ENCODE peak calls at places on chromosomes 13 and 19, in four cellular contexts. N, L, R and X are unnamed samples. For H3K9me3, the result is how much of the 10 kb centered on the place peaks cover.

GRCh38 chr19:44542671-44543070 is 13.2 kb upstream of the CEACAM20 start:
- DNase-seq in R (no peak), N (no peak), L (no peak), X (no peak)

GRCh38 chr19:44164673-44165512 is at the start of gene ZNF226:
- DNase-seq in R (peak), N (peak), L (peak), X (peak)

GRCh38 chr13:45781553-45782326 is 69.8 kb downstream of the SIAH3 start:
- DNase-seq in L (no peak), R (peak), N (peak), X (no peak)

GRCh38 chr13:50244913-50245574 is 229.8 kb downstream of the KCNRG start:
- DNase-seq in N (peak), R (peak), L (no peak), X (no peak)

GRCh38 chr13:114099918-114100445 is 32.4 kb downstream of the RASA3 start:
- DNase-seq in N (peak), L (peak), R (no peak), X (no peak)

GRCh38 chr19:13208131-13208963 is 58.1 kb downstream of the IER2 start:
- DNase-seq in L (peak), N (peak), R (peak), X (no peak)

GRCh38 chr13:36352350-36352749 is 6.2 kb upstream of the SPART start:
- DNase-seq in R (no peak), L (no peak), N (peak), X (no peak)

GRCh38 chr19:31185261-31185660 is 164.0 kb downstream of the TSHZ3 start:
- DNase-seq in N (no peak), R (no peak), L (no peak), X (no peak)

GRCh38 chr19:51688665-51689571 is 4.2 kb upstream of the SPACA6 start:
- DNase-seq in L (no peak), N (peak), R (no peak), X (no peak)

GRCh38 chr13:93158565-93158964 is 68.0 kb upstream of the GPC6 start:
- DNase-seq in L (no peak), R (no peak), N (no peak), X (no peak)

GRCh38 chr13:111042661-111043226 is 72.4 kb upstream of the ARHGEF7 start:
- DNase-seq in N (no peak), R (no peak), L (no peak), X (no peak)

GRCh38 chr13:23433171-23434153 is at the start of gene SACS:
- DNase-seq in N (peak), L (no peak), R (no peak), X (no peak)

GRCh38 chr19:17686592-17687042 is 1.5 kb downstream of the UNC13A start:
- DNase-seq in N (peak), L (no peak), R (no peak), X (no peak)

GRCh38 chr13:80040219-80040976 is 300.5 kb downstream of the SPRY2 start:
- DNase-seq in L (no peak), N (peak), R (no peak), X (no peak)

GRCh38 chr19:18249834-18250233 is 23.6 kb upstream of the PDE4C start:
- DNase-seq in L (no peak), N (no peak), R (no peak), X (no peak)

GRCh38 chr19:16945364-16945714 is 56.5 kb downstream of the F2RL3 start:
- DNase-seq in L (no peak), R (no peak), N (no peak), X (no peak)

GRCh38 chr19:18128044-18128443 is 24.9 kb upstream of the PIK3R2 start:
- DNase-seq in L (no peak), N (peak), R (no peak), X (no peak)

GRCh38 chr19:5308471-5309437 is 31.9 kb downstream of the PTPRS start:
- DNase-seq in R (no peak), L (no peak), N (peak), X (no peak)

GRCh38 chr19:16470911-16471811 is 609 bp downstream of the EPS15L1 start:
- DNase-seq in R (peak), N (peak), L (peak), X (peak)

GRCh38 chr13:24134772-24135171 is 25.7 kb upstream of the SPATA13 start:
- DNase-seq in N (peak), L (no peak), R (no peak), X (no peak)

GRCh38 chr19:39423258-39424086 is 11.0 kb downstream of the PLEKHG2 start:
- DNase-seq in N (no peak), R (no peak), L (no peak), X (no peak)

GRCh38 chr19:49849433-49850220 is 1.3 kb upstream of the PTOV1 start:
- DNase-seq in R (no peak), L (no peak), N (no peak), X (no peak)

GRCh38 chr13:51803422-51804294 is at the start of gene DHRS12:
- DNase-seq in L (peak), R (peak), N (peak), X (peak)

GRCh38 chr13:46675016-46675415 is 121.9 kb downstream of the ESD start:
- DNase-seq in R (no peak), L (no peak), N (no peak), X (no peak)

GRCh38 chr13:45925151-45925550 is 73.6 kb upstream of the SIAH3 start:
- DNase-seq in L (no peak), N (peak), R (peak), X (no peak)

GRCh38 chr13:113489549-113490495 is 689 bp downstream of the DCUN1D2 start:
- DNase-seq in N (peak), L (peak), R (peak), X (peak)

GRCh38 chr13:27868639-27869435 is 51.0 kb upstream of the PDX1 start:
- DNase-seq in L (peak), R (peak), N (peak), X (no peak)

GRCh38 chr19:53007200-53008054 is 6.3 kb upstream of the ERVV-1 start:
- DNase-seq in L (no peak), R (peak), N (no peak), X (peak)

GRCh38 chr13:100022798-100023197 is 41.2 kb downstream of the ZIC2 start:
- DNase-seq in R (no peak), N (no peak), L (no peak), X (no peak)

GRCh38 chr13:28659611-28659970 is 661 bp downstream of the POMP start:
- DNase-seq in N (peak), R (no peak), L (peak), X (no peak)

GRCh38 chr19:33763661-33764343 is 32.9 kb upstream of the KCTD15 start:
- DNase-seq in L (no peak), R (no peak), N (no peak), X (no peak)

GRCh38 chr19:2255982-2256685 is at the start of gene JSRP1:
- DNase-seq in R (no peak), L (peak), N (no peak), X (no peak)

GRCh38 chr13:18944501-18945068 is 237.0 kb downstream of the TUBA3C start:
- DNase-seq in N (no peak), L (no peak), R (no peak), X (no peak)

GRCh38 chr13:18947376-18947977 is 234.1 kb downstream of the TUBA3C start:
- DNase-seq in R (no peak), L (no peak), N (no peak), X (no peak)

GRCh38 chr13:18946738-18947137 is 234.9 kb downstream of the TUBA3C start:
- DNase-seq in N (no peak), L (no peak), R (no peak), X (no peak)

GRCh38 chr13:18943721-18944391 is 237.8 kb downstream of the TUBA3C start:
- DNase-seq in R (no peak), L (no peak), N (no peak), X (no peak)

GRCh38 chr13:18943273-18943672 is 238.4 kb downstream of the TUBA3C start:
- DNase-seq in N (no peak), L (no peak), R (no peak), X (no peak)
- H3K9me3 ChIP-seq in N (under half), L (under half), R (under half), X (under half)

DNA sequence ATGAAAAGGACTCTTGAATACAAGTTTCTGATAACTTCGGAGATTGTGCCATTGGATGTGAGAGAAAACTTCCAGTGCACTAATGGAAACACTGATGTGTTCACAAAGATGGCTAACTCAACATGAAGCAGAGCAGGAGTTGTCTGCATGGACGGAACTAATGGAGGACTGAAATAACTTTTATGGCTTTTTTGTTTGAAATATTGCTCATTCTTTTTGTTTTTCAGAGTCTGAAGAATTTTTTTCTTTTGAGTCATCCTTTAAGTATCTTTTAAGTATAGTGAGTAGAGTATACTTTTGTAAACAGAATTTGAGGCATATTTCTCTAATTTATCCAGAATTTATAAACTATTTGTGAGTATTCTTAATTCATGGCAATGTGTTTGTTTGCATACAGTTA is 25.7 kb downstream of the CRYL1 start:
- DNase-seq in L (no peak), N (peak), R (no peak), X (no peak)
- H3K9ac ChIP-seq in L (no peak), N (no peak), R (no peak), X (no peak)

GRCh38 chr19:57570707-57571106 is 8.0 kb downstream of the ZNF416 start:
- DNase-seq in N (no peak), R (no peak), L (no peak), X (no peak)
- H3K9me3 ChIP-seq in N (under half), R (half or more), L (under half), X (half or more)

DNA sequence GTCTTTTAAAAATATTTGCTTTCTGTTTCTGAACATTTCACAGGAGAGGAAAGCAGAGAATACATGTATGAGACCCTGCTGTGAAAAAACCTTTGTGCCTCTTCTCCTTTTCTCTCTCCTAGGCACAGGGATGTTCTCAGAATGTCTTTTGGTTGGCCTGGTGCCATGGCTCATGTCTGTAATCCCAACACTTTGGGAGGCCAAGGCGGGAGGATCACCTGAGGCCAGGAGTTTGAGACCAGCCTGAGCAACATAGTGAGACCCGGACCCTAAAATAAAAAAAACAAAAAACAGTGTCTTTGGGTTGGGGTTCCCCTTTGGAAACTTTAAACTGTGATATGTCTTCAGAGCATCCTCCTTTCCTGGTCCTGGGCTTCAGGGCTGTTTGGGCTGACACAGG is 1.5 kb downstream of the ZNF627 start:
- DNase-seq in L (no peak), N (no peak), R (peak), X (no peak)
- H3K9ac ChIP-seq in L (no peak), N (peak), R (peak), X (peak)

DNA sequence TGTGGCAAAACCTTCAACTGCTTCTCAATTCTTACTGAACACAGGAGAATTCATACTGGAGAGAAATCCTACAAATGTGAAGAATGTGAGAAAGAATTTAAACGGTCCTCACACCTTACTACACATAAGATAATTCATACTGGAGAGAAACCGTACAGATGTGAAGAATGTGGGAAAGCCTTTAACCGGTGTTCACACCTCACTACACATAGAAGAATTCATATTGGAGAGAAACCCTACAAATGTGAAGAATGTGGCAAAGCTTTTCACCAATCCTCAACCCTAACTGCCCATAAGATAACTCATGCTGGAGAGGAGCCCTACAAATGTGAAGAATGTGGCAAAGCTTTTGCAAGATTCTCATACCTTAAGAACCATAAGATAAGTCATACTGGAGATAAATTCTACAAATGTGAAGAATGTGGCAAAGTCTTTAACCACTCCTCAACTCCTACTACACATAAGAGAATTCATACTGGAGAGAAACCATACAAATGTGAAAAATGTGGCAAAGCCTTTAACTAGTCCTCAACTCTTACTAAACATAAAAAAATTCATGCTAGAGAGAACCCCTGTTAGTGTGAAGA is 111.7 kb downstream of the ZNF100 start:
- DNase-seq in L (no peak), R (no peak), N (no peak), X (no peak)
- H3K9me3 ChIP-seq in L (under half), R (under half), N (under half), X (under half)

GRCh38 chr19:35311901-35312665 is 16.9 kb upstream of the CD22 start:
- DNase-seq in N (no peak), L (no peak), R (no peak), X (no peak)
- H3K9ac ChIP-seq in N (no peak), L (no peak), R (no peak), X (no peak)